ENCODE peak calls at places on chromosomes 13 and 19, in four cellular contexts. O is HCT116, H is HepG2, Q is K562. I is an unnamed sample.

GRCh38 chr19:8084152-8084551 is 31.6 kb downstream of the CCL25 start:
- DNase-seq in O (no peak), H (no peak), Q (no peak), I (no peak)

GRCh38 chr13:36193151-36193855 is 21.1 kb downstream of the SOHLH2 start:
- DNase-seq in Q (no peak), H (no peak), O (no peak), I (no peak)

GRCh38 chr13:90201198-90201597 is 1146.3 kb upstream of the MIR17HG start:
- DNase-seq in O (no peak), Q (no peak), H (no peak), I (no peak)

GRCh38 chr19:2350656-2351055 is 9.4 kb upstream of the TMPRSS9 start:
- DNase-seq in Q (no peak), O (no peak), H (no peak), I (no peak)

GRCh38 chr13:80339578-80339840 is 1.4 kb downstream of the SPRY2 start:
- DNase-seq in O (no peak), H (no peak), Q (no peak), I (no peak)

GRCh38 chr19:40803170-40803856 is 4.3 kb downstream of the EGLN2 start:
- DNase-seq in O (no peak), H (no peak), Q (no peak), I (no peak)

GRCh38 chr13:29508130-29508873 is 87.2 kb downstream of the SLC7A1 start:
- DNase-seq in O (peak; percentile 24), H (peak; percentile 60), Q (peak; percentile 73), I (peak; percentile 56)

GRCh38 chr19:32896516-32897214 is 27.1 kb upstream of the SLC7A9 start:
- DNase-seq in O (no peak), H (no peak), Q (no peak), I (no peak)

GRCh38 chr13:34076943-34077703 is 259.2 kb downstream of the RFC3 start:
- DNase-seq in H (peak; percentile 16), O (peak; percentile 7), Q (no peak), I (no peak)

GRCh38 chr13:92103673-92104296 is 705.4 kb downstream of the GPC5 start:
- DNase-seq in H (no peak), Q (no peak), O (no peak), I (no peak)

GRCh38 chr19:5686647-5687359 is 3.3 kb upstream of the RPL36 start:
- DNase-seq in O (peak; percentile 90), H (peak; percentile 87), Q (peak; percentile 95), I (peak; percentile 60)

GRCh38 chr19:40802300-40803169 is 3.5 kb downstream of the EGLN2 start:
- DNase-seq in O (no peak), Q (no peak), H (no peak), I (no peak)

GRCh38 chr19:17522988-17523872 is 11.8 kb downstream of the PGLS start:
- DNase-seq in H (no peak), Q (no peak), O (no peak), I (no peak)

GRCh38 chr13:111907341-111907880 is 159.5 kb upstream of the SOX1 start:
- DNase-seq in H (no peak), O (no peak), Q (no peak), I (no peak)

GRCh38 chr19:10295305-10295846 is 5.6 kb downstream of the ICAM5 start:
- DNase-seq in Q (peak; percentile 42), H (no peak), O (no peak), I (no peak)

GRCh38 chr13:94674609-94675348 is 37.6 kb downstream of the SOX21 start:
- DNase-seq in Q (peak; percentile 65), H (peak; percentile 59), O (peak; percentile 54), I (peak; percentile 38)

GRCh38 chr19:46862974-46863632 is 2.3 kb downstream of the ARHGAP35 start:
- DNase-seq in O (no peak), Q (peak; percentile 20), H (no peak), I (no peak)

GRCh38 chr19:45637890-45638667 is 1.1 kb downstream of the EML2 start:
- DNase-seq in Q (no peak), H (no peak), O (no peak), I (no peak)

GRCh38 chr19:47723573-47723923 is 10.3 kb downstream of the EHD2 start:
- DNase-seq in H (peak; percentile 63), O (no peak), Q (no peak), I (no peak)

GRCh38 chr19:51333836-51334460 is 8.0 kb downstream of the VSIG10L start:
- DNase-seq in Q (peak; percentile 83), O (peak; percentile 27), H (no peak), I (no peak)

GRCh38 chr13:106103779-106104178 is 431.7 kb downstream of the EFNB2 start:
- DNase-seq in O (peak; percentile 34), H (no peak), Q (no peak), I (no peak)

GRCh38 chr13:25292301-25292700 is 5.0 kb upstream of the MTMR6 start:
- DNase-seq in Q (peak; percentile 20), O (no peak), H (no peak), I (no peak)

GRCh38 chr13:39350461-39350881 is 252.5 kb downstream of the LHFPL6 start:
- DNase-seq in H (no peak), O (no peak), Q (no peak), I (no peak)

GRCh38 chr13:48562296-48563066 is 29.6 kb upstream of the RCBTB2 start:
- DNase-seq in O (no peak), Q (no peak), H (no peak), I (no peak)

GRCh38 chr19:46101293-46101692 is 23.2 kb downstream of the IGFL3 start:
- DNase-seq in H (no peak), O (no peak), Q (no peak), I (no peak)

GRCh38 chr19:24063312-24063711 is 23.7 kb upstream of the ZNF254 start:
- DNase-seq in Q (no peak), H (peak; percentile 86), O (no peak), I (no peak)

GRCh38 chr13:26255717-26256277 is 1.9 kb downstream of the CDK8 start:
- DNase-seq in Q (no peak), H (peak; percentile 20), O (no peak), I (no peak)

GRCh38 chr13:80157261-80157942 is 183.5 kb downstream of the SPRY2 start:
- DNase-seq in O (no peak), H (no peak), Q (no peak), I (no peak)

GRCh38 chr13:44648392-44649117 is 72.4 kb upstream of the TSC22D1 start:
- DNase-seq in Q (no peak), O (peak; percentile 21), H (peak; percentile 45), I (no peak)

GRCh38 chr13:50617134-50617721 is 226.3 kb downstream of the DLEU7 start:
- DNase-seq in H (no peak), O (peak; percentile 29), Q (no peak), I (peak; percentile 56)

GRCh38 chr19:29162694-29163093 is 50.3 kb downstream of the UQCRFS1 start:
- DNase-seq in O (no peak), H (no peak), Q (no peak), I (no peak)

GRCh38 chr19:18701250-18701608 is 17.7 kb downstream of the CRTC1 start:
- DNase-seq in H (no peak), O (no peak), Q (peak; percentile 62), I (no peak)

GRCh38 chr19:55348317-55349034 is 6.0 kb downstream of the COX6B2 start:
- DNase-seq in O (no peak), H (no peak), Q (no peak), I (no peak)
- H3K4me3 ChIP-seq in O (no peak overlapping the region), H (no peak overlapping the region), Q (no peak overlapping the region), I (no peak overlapping the region)

GRCh38 chr19:16016226-16017137 is 59.8 kb upstream of the TPM4 start:
- DNase-seq in Q (no peak), H (no peak), O (no peak), I (no peak)
- TF ChIP-seq TCF7L2 in Q (no peak), H (no peak), O (no peak), I (no peak)

GRCh38 chr19:34405892-34406660 is 1.9 kb downstream of the PDCD2L start:
- DNase-seq in Q (no peak), O (no peak), H (no peak), I (no peak)

GRCh38 chr19:34408421-34408820 is 4.2 kb downstream of the PDCD2L start:
- DNase-seq in H (no peak), Q (no peak), O (no peak), I (no peak)

GRCh38 chr19:34411216-34411615 is 7.0 kb downstream of the PDCD2L start:
- DNase-seq in Q (no peak), O (no peak), H (no peak), I (no peak)

GRCh38 chr19:34404109-34404909 is at the start of gene PDCD2L:
- DNase-seq in Q (peak; percentile 95), H (peak; percentile 89), O (peak; percentile 88), I (peak; percentile 81)

DNA sequence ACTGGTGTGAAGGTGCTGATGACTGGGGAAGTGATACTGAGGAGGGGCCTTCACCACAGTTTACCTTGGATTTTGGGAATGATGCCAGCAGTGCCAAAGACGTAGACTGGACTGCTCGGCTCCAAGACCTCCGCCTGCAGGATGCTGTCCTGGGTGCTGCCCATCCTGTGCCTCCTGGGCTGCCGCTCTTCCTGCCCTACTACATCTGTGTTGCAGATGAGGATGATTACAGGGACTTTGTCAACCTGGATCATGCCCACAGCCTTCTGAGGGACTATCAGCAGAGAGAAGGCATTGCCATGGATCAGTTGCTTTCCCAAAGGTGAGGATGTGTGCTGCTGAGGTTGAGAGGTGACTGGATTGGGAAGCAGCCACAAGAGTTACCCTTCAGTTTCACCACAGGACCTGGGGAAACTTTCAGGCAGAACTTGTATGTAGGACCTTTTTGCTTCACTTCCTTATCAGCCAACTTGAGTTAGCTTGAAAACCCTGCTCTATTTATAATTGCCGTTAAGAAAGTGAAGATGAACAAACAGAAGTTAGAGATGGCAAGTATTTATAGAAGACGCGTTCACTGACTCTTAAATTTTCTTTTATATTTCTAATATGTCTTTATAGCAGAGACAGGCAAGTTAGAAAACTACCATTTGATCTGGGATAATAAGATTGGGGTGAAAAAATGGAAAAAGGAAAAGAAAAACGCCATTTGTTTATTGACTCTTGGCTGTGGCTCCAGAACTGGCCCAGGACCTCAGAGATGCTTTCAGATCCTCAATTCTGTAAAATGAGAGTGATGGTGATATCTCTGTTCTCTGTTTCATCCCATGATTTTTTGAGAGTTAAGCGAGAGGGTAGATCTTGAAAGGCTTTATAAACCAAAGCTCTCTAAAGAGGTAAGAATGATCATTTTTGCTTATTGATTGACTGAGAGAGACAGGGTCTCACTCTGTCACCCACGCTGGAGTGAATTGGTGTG is 5.3 kb downstream of the PDCD2L start:
- DNase-seq in O (no peak), H (no peak), Q (no peak), I (no peak)
- TF ChIP-seq REST in O (no peak), H (no peak), Q (no peak), I (peak; percentile 39)

DNA sequence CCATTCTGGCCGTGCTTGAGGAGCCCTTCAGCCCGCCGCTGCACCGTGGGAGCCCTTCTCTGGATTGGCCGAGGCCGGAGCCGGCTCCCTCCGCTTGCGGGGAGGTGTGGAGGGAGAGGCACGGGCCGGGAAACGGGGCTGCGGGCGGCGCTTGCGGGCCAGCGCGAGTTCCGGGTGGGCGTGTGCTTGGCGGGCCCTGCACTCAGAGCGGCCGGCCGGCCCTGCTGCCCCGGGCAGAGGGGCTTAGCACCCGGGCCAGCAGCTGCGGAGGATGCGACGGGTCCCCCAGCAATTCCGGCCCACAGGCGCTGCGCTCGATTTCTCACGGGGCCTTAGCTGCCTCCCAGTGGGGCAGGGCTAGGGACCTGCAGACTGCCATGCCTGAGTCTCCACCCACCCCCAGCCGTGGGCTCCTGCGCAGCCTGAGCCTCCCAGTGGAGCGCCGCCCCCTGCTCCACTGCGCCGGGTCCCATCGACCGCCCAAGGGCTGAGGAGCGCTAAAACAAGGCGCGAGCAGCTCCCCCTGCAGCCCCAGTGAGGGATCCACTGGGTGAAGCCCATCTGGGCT is 76.5 kb downstream of the PCDH20 start:
- DNase-seq in Q (no peak), O (no peak), H (no peak), I (no peak)
- H3K4me3 ChIP-seq in Q (no peak overlapping the region), O (no peak overlapping the region), H (no peak overlapping the region), I (no peak overlapping the region)

I was measured in Panc1.